ENCODE peak calls at places on chromosomes 4 and X, in nine cellular contexts. G is mammary epithelial cell, U is PC-3, Y is H9, X is fibroblast of lung, F is HCT116, Q is IMR-90, O is neural progenitor cell, L is HepG2. T is an unnamed sample.

GRCh38 chr4:11589676-11590075 is 161.0 kb upstream of the HS3ST1 start:
- DNase-seq in Y (no peak), U (peak), O (no peak), Q (peak), L (no peak), F (no peak), X (peak), G (peak), T (no peak)

GRCh38 chr4:177246636-177247584 is 62.8 kb upstream of the NEIL3 start:
- DNase-seq in X (peak), O (no peak), U (peak), Y (no peak), F (no peak), G (no peak), Q (peak), L (no peak), T (no peak)

GRCh38 chr4:128060130-128060619 is 937 bp upstream of the LARP1B start:
- DNase-seq in U (no peak), Y (no peak), Q (peak), G (no peak), X (no peak), F (no peak), L (no peak), O (no peak), T (peak)

GRCh38 chr4:69589884-69590283 is 49.6 kb downstream of the UGT2A2 start:
- DNase-seq in X (peak), G (no peak), F (no peak), L (no peak), Y (no peak), U (peak), Q (no peak), O (no peak), T (no peak)

GRCh38 chr4:123353656-123354055 is 42.9 kb upstream of the SPRY1 start:
- DNase-seq in X (peak), U (no peak), G (no peak), L (no peak), Q (peak), F (no peak), O (no peak), Y (no peak), T (no peak)

GRCh38 chr4:2930821-2931764 is 32.1 kb downstream of the NOP14 start:
- DNase-seq in O (no peak), L (no peak), Q (no peak), F (no peak), Y (peak), U (no peak), X (no peak), G (no peak), T (no peak)

GRCh38 chr4:169311643-169312365 is 41.0 kb upstream of the SH3RF1 start:
- DNase-seq in O (peak), F (peak), Y (peak), Q (peak), L (peak), X (peak), U (peak), G (peak), T (peak)

GRCh38 chr4:144967161-144967560 is 130.8 kb downstream of the ANAPC10 start:
- DNase-seq in X (no peak), O (no peak), Q (no peak), F (no peak), L (no peak), Y (no peak), G (peak), U (peak), T (peak)

GRCh38 chr4:140012688-140013087 is 141.3 kb downstream of the MAML3 start:
- DNase-seq in O (peak), Q (peak), U (peak), X (peak), Y (peak), L (peak), G (peak), F (peak), T (peak)

GRCh38 chrX:105909576-105909975 is 87.2 kb downstream of the NRK start:
- DNase-seq in O (no peak), X (no peak), U (no peak), Y (no peak), G (no peak), F (no peak), Q (no peak), L (no peak), T (no peak)

GRCh38 chr4:119314356-119314755 is 7.6 kb downstream of the FABP2 start:
- DNase-seq in Y (no peak), L (peak), Q (peak), G (peak), F (no peak), U (peak), O (peak), X (peak), T (peak)

GRCh38 chrX:25442501-25442900 is 426.7 kb upstream of the ARX start:
- DNase-seq in G (no peak), X (no peak), Y (no peak), F (no peak), L (no peak), U (peak), O (peak), Q (no peak), T (no peak)

GRCh38 chr4:122847931-122848330 is 21.3 kb downstream of the FGF2 start:
- DNase-seq in O (no peak), Y (no peak), U (no peak), G (no peak), F (no peak), Q (no peak), X (no peak), L (no peak), T (no peak)

GRCh38 chrX:149221246-149221645 is 283.9 kb downstream of the IDS start:
- DNase-seq in X (no peak), Y (no peak), O (no peak), F (no peak), L (no peak), U (no peak), G (no peak), Q (no peak), T (no peak)

GRCh38 chrX:146264763-146265375 is 447.2 kb downstream of the SLITRK2 start:
- DNase-seq in L (no peak), U (no peak), O (no peak), Y (no peak), F (no peak), Q (no peak), G (no peak), X (no peak), T (peak)

GRCh38 chr4:96713271-96713670 is 873.4 kb downstream of the PDHA2 start:
- DNase-seq in F (no peak), O (no peak), L (no peak), Q (no peak), X (peak), U (no peak), Y (no peak), G (no peak), T (no peak)

GRCh38 chrX:10048076-10048475 is 80.9 kb downstream of the CLDN34 start:
- DNase-seq in O (peak), G (no peak), Y (no peak), F (no peak), U (no peak), L (no peak), Q (no peak), X (no peak), T (no peak)

GRCh38 chrX:72100824-72101351 is 30.8 kb downstream of the RTL5 start:
- DNase-seq in F (no peak), Y (no peak), L (no peak), Q (no peak), G (no peak), X (no peak), U (no peak), O (no peak), T (peak)
- H3K9ac ChIP-seq in F (no peak), Y (no peak), L (no peak), Q (no peak), G (no peak), X (no peak), U (no peak), O (no peak), T (no peak)

GRCh38 chrX:108946531-108946930 is 210.2 kb upstream of the IRS4 start:
- DNase-seq in L (no peak), X (no peak), G (no peak), F (no peak), Y (no peak), Q (no peak), U (no peak), O (no peak), T (peak)
- TF ChIP-seq CTCF in L (no peak), X (no peak), G (no peak), F (no peak), Y (no peak), Q (no peak), U (no peak), O (no peak), T (no peak)

GRCh38 chrX:42022158-42022557 is 98.8 kb upstream of the CASK start:
- DNase-seq in Q (no peak), L (no peak), X (no peak), Y (no peak), F (no peak), O (no peak), G (no peak), U (no peak), T (no peak)

GRCh38 chrX:42027367-42028025 is 104.1 kb upstream of the CASK start:
- DNase-seq in Y (no peak), O (no peak), X (no peak), L (peak), F (no peak), U (no peak), G (no peak), Q (no peak), T (peak)

GRCh38 chrX:42025861-42026260 is 102.5 kb upstream of the CASK start:
- DNase-seq in Q (no peak), X (no peak), O (no peak), G (no peak), Y (no peak), U (peak), L (no peak), F (no peak), T (no peak)

GRCh38 chrX:42023122-42023521 is 99.8 kb upstream of the CASK start:
- DNase-seq in O (no peak), Q (no peak), Y (no peak), U (no peak), X (no peak), L (no peak), G (no peak), F (no peak), T (no peak)

GRCh38 chrX:42028113-42028512 is 104.8 kb upstream of the CASK start:
- DNase-seq in O (no peak), L (peak), X (no peak), U (no peak), Q (no peak), G (no peak), Y (no peak), F (no peak), T (no peak)
- H3K9ac ChIP-seq in O (no peak), L (no peak), X (no peak), U (no peak), Q (no peak), G (no peak), Y (no peak), F (no peak), T (no peak)

DNA sequence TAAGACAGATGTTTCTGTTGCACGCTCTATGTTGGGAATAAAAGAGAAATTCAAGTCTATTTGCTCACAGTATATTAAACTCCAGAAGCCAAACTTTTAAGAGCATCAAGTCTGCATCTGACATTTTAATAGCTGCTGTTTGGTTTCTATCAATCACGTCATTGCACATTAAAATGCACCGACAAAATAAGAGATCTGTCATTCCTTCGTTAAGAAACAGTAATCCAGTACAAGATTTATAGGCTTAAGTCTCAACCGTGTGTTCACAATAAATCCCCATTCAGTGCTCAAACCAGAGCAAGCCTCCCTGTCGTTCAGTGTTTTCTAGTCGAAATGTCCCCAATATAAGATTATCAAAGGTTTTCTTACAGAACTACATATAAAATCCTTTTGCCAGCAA is 89.0 kb upstream of the BMPR1B start:
- DNase-seq in Q (no peak), U (no peak), L (no peak), Y (no peak), F (no peak), G (no peak), X (no peak), O (no peak), T (no peak)
- TF ChIP-seq CTCF in Q (no peak), U (no peak), L (no peak), Y (no peak), F (no peak), G (no peak), X (no peak), O (no peak), T (no peak)

DNA sequence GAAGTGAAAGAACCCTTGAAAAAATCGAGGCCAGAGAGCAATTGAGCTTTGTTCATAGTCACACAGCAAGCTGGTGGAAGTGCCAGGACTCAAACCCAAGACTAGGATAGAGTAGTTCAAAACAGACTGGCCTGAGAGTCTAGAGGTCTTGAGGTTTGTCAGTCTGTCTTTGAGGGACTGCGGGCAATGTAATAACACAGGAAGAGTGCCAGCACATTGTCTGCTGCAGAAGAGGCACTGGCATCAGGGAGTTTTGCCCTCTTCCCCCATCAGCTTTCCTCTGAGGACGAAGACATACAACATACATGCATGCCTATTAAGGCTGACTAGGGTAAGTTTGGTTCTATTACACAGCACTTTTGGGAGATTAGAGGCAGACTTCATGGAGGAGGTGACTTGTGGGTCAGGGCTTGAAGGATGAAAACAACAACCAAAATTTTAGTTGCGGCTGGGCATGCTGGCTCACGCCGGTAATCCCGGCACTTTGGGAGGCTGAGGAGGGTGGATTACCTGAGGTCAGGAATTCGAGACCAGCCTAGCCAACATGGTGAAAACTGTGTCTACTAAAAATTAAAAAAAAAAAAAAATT is 64.1 kb upstream of the LAS1L start:
- DNase-seq in U (no peak), Q (no peak), O (no peak), Y (no peak), F (no peak), L (no peak), G (no peak), X (no peak), T (no peak)
- H3K9ac ChIP-seq in U (no peak), Q (no peak), O (no peak), Y (no peak), F (no peak), L (no peak), G (no peak), X (no peak), T (no peak)

GRCh38 chr4:14313757-14314156 is 686.2 kb upstream of the BOD1L1 start:
- DNase-seq in G (no peak), U (no peak), F (no peak), L (no peak), Y (no peak), Q (no peak), O (no peak), X (no peak), T (no peak)
- TF ChIP-seq CTCF in G (no peak), U (no peak), F (no peak), L (no peak), Y (no peak), Q (no peak), O (no peak), X (no peak), T (no peak)

GRCh38 chr4:57109847-57110634 is at the start of gene IGFBP7:
- DNase-seq in F (no peak), X (peak), L (no peak), U (no peak), O (peak), Y (no peak), G (peak), Q (no peak), T (peak)
- H3K9ac ChIP-seq in F (no peak), X (peak), L (no peak), U (no peak), O (no peak), Y (no peak), G (peak), Q (peak), T (peak)

GRCh38 chr4:161642708-161643107 is 521.1 kb downstream of the FSTL5 start:
- DNase-seq in U (peak), G (no peak), O (no peak), Y (no peak), Q (no peak), F (no peak), L (no peak), X (peak), T (no peak)
- TF ChIP-seq CTCF in U (peak), G (peak), O (peak), Y (no peak), Q (no peak), F (no peak), L (no peak), X (no peak), T (peak)

T was measured in MM.1S.